ENCODE peak calls at places on chromosomes 6 and 20, in four cellular contexts. C is endodermal cell, B is dorsolateral prefrontal cortex, D is endothelial cell. K is an unnamed sample.

GRCh38 chr6:170074907-170075306 is 216.0 kb downstream of the DLL1 start:
- DNase-seq in C (peak), B (peak), D (no peak), K (no peak)

GRCh38 chr6:119349341-119350201 is at the start of gene MAN1A1:
- DNase-seq in C (peak), B (peak), D (peak), K (peak)

GRCh38 chr6:37594895-37595294 is 95.2 kb upstream of the CCDC167 start:
- DNase-seq in C (no peak), B (no peak), D (no peak), K (no peak)

GRCh38 chr6:132132911-132133639 is 181.9 kb upstream of the CCN2 start:
- DNase-seq in C (no peak), B (peak), D (no peak), K (no peak)

GRCh38 chr20:973785-974194 is 28.3 kb downstream of the RSPO4 start:
- DNase-seq in C (peak), B (no peak), D (peak), K (peak)

GRCh38 chr20:40506567-40506966 is 182.5 kb downstream of the MAFB start:
- DNase-seq in C (peak), B (peak), D (no peak), K (peak)

GRCh38 chr6:145017516-145017915 is 717.8 kb downstream of the EPM2A start:
- DNase-seq in C (no peak), B (no peak), D (no peak), K (no peak)

GRCh38 chr20:38893485-38894090 is 32.6 kb upstream of the FAM83D start:
- DNase-seq in C (peak), B (peak), D (peak), K (peak)

GRCh38 chr6:27238010-27238983 is 9.2 kb upstream of the PRSS16 start:
- DNase-seq in C (peak), B (no peak), D (peak), K (no peak)

GRCh38 chr6:137685798-137686197 is 181.3 kb upstream of the TNFAIP3 start:
- DNase-seq in C (no peak), B (no peak), D (no peak), K (no peak)

GRCh38 chr20:47821481-47822100 is 36.3 kb upstream of the SULF2 start:
- DNase-seq in C (peak), B (no peak), D (no peak), K (no peak)

GRCh38 chr6:164692772-164693171 is 616.6 kb downstream of the C6orf118 start:
- DNase-seq in C (peak), B (no peak), D (no peak), K (no peak)

GRCh38 chr6:17485181-17485580 is 91.8 kb downstream of the CAP2 start:
- DNase-seq in C (no peak), B (no peak), D (no peak), K (no peak)

GRCh38 chr6:78253618-78254017 is 600.8 kb downstream of the MEI4 start:
- DNase-seq in C (no peak), B (no peak), D (no peak), K (no peak)

GRCh38 chr6:34206726-34207125 is 29.9 kb upstream of the HMGA1 start:
- DNase-seq in C (peak), B (no peak), D (no peak), K (no peak)

GRCh38 chr20:38293490-38294333 is 10.2 kb upstream of the BPI start:
- DNase-seq in C (peak), B (peak), D (no peak), K (no peak)

GRCh38 chr6:42564496-42564890 is 664 bp downstream of the UBR2 start:
- DNase-seq in C (no peak), B (no peak), D (no peak), K (peak)

GRCh38 chr20:7967199-7967844 is 27.1 kb upstream of the HAO1 start:
- DNase-seq in C (no peak), B (no peak), D (no peak), K (no peak)

GRCh38 chr6:16358531-16359138 is 120.2 kb downstream of the GMPR start:
- DNase-seq in C (peak), B (no peak), D (no peak), K (no peak)

DNA sequence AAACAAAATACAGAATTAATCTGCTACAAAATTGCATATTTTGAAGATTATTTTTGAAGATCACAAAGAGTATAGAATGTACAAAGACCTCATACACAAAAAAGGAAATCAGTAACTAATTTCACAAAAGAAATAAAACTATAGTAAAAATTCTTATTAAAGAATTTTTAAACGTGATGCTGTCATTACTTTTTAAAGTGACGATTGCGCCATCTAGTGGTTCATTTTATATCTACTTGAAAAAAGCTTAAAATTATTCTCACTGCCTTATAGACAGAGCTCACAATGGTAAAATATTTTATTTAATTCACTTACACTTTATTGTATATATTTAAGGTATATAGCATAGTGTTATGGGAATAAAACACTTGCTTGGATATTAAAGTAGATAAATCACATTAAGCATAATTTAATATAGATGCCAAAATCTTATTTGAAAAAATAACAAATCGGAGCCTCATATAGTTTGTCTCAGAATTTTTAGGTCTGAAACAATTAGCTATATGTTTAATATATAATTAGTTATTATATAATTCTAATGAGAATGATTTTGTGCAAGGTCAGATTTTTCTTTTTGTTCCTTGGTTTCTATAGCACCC is 128.8 kb downstream of the PHF3 start:
- DNase-seq in C (no peak), B (no peak), D (no peak), K (no peak)
- TF ChIP-seq CTCF in C (peak), B (peak), D (peak), K (peak)

DNA sequence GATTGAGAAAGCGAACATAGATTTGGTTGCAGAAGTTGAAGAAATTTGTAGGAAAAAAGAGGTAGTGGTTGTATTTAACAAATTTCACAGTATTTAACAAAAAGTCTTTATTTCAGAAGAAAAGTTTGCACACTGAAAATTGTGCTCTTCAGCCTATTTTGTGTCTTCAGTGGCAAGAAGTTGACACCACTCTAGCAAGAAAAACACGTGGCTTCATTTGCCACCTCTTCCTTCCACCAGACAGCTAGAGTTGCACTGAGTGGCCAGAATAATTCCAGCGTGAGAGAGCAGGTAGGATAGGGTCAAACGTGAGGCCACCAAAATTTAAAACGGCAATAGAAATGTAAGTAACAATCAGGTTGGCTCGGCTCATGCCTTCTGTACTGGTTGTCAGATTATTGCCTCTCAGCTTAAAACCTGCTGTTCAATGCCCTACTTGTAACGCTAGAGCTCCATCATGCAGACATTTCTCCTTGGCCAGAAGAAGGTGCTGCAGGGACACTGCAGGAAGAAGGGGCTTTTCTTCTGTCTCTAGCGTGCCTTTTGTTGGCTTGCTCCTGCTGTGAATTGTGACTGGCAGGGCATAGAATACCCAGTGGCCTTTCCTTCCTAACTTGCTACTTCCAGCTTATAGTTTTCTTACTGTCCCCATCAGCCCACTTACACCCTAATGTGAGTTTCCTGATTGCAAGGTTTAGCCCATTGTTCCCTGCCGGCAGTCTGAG is 12.1 kb downstream of the TRAPPC3L start:
- DNase-seq in C (peak), B (no peak), D (peak), K (no peak)
- TF ChIP-seq CTCF in C (peak), B (no peak), D (no peak), K (no peak)

DNA sequence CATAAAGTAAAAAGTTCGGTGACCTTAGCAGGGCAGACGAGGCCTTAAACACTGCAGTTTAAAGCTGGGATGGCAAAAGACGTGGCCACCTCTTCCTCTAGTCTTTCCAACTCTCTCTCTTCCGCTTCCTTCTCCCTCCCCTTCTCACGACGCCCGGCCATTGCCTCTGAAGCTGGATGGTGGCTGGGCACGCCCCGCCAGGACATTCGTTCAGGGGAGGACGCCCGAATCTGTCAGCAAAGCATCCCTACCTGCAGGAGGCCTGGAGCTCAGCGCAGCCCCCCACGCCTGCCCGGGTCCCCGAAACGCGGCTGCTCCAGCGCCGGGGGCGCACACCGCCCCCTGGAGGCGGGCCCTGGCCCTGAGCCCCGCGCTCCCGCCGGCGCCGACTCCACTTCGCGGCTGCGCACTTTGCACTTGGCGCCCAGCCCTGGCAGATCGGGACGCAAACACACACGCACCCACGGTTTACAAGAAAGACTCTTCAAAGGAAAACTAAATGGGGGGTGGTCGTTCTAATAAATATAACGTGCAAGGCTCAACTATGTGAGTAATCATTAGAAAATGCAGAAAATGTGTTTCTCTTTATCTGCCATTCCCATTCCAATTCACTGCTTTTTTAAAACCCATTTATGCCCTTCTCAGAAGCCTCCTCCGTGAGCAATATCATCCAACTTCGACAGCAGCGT is 54.7 kb upstream of the FOXC1 start:
- DNase-seq in C (peak), B (peak), D (peak), K (peak)
- TF ChIP-seq CTCF in C (peak), B (peak), D (peak), K (peak)

DNA sequence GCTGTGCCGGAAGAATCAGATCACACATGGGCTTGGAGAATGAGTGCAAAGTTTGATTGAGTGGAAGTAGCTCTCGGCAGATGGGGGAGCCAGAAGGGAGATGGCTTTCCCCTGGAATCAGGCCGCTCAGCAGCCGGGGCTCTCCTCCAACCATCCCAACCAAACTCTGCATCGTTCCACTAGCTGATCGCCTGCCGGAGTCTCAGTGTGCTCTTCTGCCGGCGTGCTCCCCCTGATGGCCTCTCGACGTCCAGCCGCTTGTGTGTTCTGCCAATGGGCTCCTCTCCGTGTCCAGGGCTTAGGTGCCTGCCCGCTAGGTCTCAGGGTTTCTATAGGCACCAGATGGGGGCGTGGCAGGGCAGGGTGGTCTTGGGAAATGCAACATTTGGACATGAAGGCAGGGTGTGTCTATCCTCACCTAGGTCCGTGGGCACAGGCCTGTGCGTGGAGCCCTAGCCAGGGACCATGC is 4.9 kb upstream of the BIRC7 start:
- DNase-seq in C (peak), B (peak), D (peak), K (no peak)
- TF ChIP-seq CTCF in C (peak), B (peak), D (no peak), K (peak)

GRCh38 chr6:35247642-35248231 is 11.8 kb upstream of the ZNF76 start:
- DNase-seq in C (no peak), B (no peak), D (no peak), K (no peak)
- TF ChIP-seq CTCF in C (no peak), B (no peak), D (no peak), K (no peak)

DNA sequence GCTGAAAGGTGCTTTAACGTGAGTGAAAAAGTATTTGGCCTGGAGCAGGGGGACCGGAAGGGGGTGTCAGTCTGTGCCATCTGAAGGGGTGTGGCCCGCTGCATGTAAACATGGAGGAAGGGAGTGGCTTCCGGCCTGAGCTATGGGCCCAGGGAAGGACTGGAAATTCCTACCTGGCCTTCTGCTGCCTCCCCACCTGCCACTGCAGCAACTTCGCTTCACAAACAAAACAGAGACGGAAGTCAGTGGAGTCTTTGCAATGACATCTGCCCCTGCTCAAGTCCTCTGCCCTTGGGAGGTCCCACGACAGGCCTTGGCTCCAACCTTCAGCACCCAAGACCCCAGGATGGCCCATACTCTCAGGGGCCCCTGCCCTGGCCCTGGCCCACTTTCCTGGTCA is 28.1 kb upstream of the FOXP4 start:
- DNase-seq in C (peak), B (no peak), D (no peak), K (no peak)
- TF ChIP-seq CTCF in C (no peak), B (no peak), D (no peak), K (no peak)

DNA sequence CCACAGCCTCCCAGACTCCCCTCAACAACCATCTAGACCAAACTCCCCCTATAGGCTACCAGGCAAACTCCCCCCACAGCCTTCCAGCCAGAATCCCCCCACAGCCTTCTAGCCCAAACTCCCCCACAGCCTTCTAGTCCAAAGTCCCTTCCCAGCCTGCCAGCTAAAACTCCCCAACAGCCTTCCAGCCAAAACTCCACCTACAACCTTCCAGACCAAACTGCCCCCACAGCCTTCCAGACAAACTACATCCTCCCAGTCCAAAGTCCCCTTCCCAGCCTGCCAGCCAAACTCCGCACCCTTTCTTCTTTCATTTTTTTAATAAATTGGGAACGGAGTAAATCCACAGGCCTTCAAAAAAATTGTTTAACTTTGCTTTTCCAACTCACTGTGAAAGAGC is 37.4 kb upstream of the SYNDIG1 start:
- DNase-seq in C (peak), B (no peak), D (peak), K (no peak)
- TF ChIP-seq CTCF in C (no peak), B (no peak), D (no peak), K (no peak)

GRCh38 chr6:108795814-108796213 is 52.4 kb upstream of the ARMC2 start:
- DNase-seq in C (no peak), B (no peak), D (no peak), K (no peak)
- TF ChIP-seq CTCF in C (no peak), B (no peak), D (no peak), K (no peak)

K was measured in activated CD8-positive, alpha-beta T cell treated with anti-CD3 and anti-CD28 coated beads for 36 hours.